ENCODE peak calls at places on chromosomes 2 and 18, in five cellular contexts. One of them, this sample, is unnamed.

GRCh38 chr2:176415946-176416499 is 146.8 kb downstream of the MTX2 start:
- DNase-seq in esophagus squamous epithelium: no peak
- DNase-seq in left lobe of liver: no peak
- DNase-seq in iPS-NIHi11: no peak
- DNase-seq in AG08395: no peak
- DNase-seq in this sample: peak

GRCh38 chr2:16640867-16641266 is 24.8 kb downstream of the CYRIA start:
- DNase-seq in esophagus squamous epithelium: no peak
- DNase-seq in left lobe of liver: no peak
- DNase-seq in iPS-NIHi11: no peak
- DNase-seq in AG08395: peak
- DNase-seq in this sample: no peak

GRCh38 chr2:175964195-175964594 is 37.9 kb downstream of the LNPK start:
- DNase-seq in esophagus squamous epithelium: no peak
- DNase-seq in left lobe of liver: no peak
- DNase-seq in iPS-NIHi11: peak
- DNase-seq in AG08395: no peak
- DNase-seq in this sample: no peak

GRCh38 chr2:209696836-209697711 is 74.6 kb upstream of the UNC80 start:
- DNase-seq in esophagus squamous epithelium: no peak
- DNase-seq in left lobe of liver: no peak
- DNase-seq in iPS-NIHi11: no peak
- DNase-seq in AG08395: no peak
- DNase-seq in this sample: no peak

GRCh38 chr2:15820927-15821326 is 119.4 kb upstream of the MYCN start:
- DNase-seq in esophagus squamous epithelium: no peak
- DNase-seq in left lobe of liver: no peak
- DNase-seq in iPS-NIHi11: no peak
- DNase-seq in AG08395: no peak
- DNase-seq in this sample: no peak

GRCh38 chr18:70288171-70288850 is 534 bp upstream of the SOCS6 start:
- DNase-seq in esophagus squamous epithelium: no peak
- DNase-seq in left lobe of liver: peak
- DNase-seq in iPS-NIHi11: peak
- DNase-seq in AG08395: peak
- DNase-seq in this sample: peak

GRCh38 chr2:118310878-118311442 is 222.7 kb downstream of the INSIG2 start:
- DNase-seq in esophagus squamous epithelium: no peak
- DNase-seq in left lobe of liver: no peak
- DNase-seq in iPS-NIHi11: peak
- DNase-seq in AG08395: peak
- DNase-seq in this sample: peak

GRCh38 chr2:5698171-5698570 is 6.0 kb downstream of the SOX11 start:
- DNase-seq in esophagus squamous epithelium: no peak
- DNase-seq in left lobe of liver: no peak
- DNase-seq in iPS-NIHi11: no peak
- DNase-seq in AG08395: no peak
- DNase-seq in this sample: no peak

GRCh38 chr2:209472386-209472832 is 48.6 kb downstream of the MAP2 start:
- DNase-seq in esophagus squamous epithelium: no peak
- DNase-seq in left lobe of liver: no peak
- DNase-seq in iPS-NIHi11: no peak
- DNase-seq in AG08395: peak
- DNase-seq in this sample: no peak

GRCh38 chr2:145752091-145752806 is 1232.3 kb upstream of the ZEB2 start:
- DNase-seq in esophagus squamous epithelium: no peak
- DNase-seq in left lobe of liver: no peak
- DNase-seq in iPS-NIHi11: peak
- DNase-seq in AG08395: peak
- DNase-seq in this sample: peak

GRCh38 chr2:69830045-69830905 is 815 bp downstream of the GMCL1 start:
- DNase-seq in esophagus squamous epithelium: no peak
- DNase-seq in left lobe of liver: peak
- DNase-seq in iPS-NIHi11: peak
- DNase-seq in AG08395: peak
- DNase-seq in this sample: peak

GRCh38 chr2:141035846-141036420 is 1094.9 kb downstream of the LRP1B start:
- DNase-seq in esophagus squamous epithelium: no peak
- DNase-seq in left lobe of liver: no peak
- DNase-seq in iPS-NIHi11: no peak
- DNase-seq in AG08395: no peak
- DNase-seq in this sample: no peak

GRCh38 chr18:5309888-5310470 is 14.5 kb upstream of the ZBTB14 start:
- DNase-seq in esophagus squamous epithelium: no peak
- DNase-seq in left lobe of liver: no peak
- DNase-seq in iPS-NIHi11: no peak
- DNase-seq in AG08395: no peak
- DNase-seq in this sample: no peak

GRCh38 chr2:32418777-32419176 is 62.0 kb downstream of the BIRC6 start:
- DNase-seq in esophagus squamous epithelium: no peak
- DNase-seq in left lobe of liver: no peak
- DNase-seq in iPS-NIHi11: no peak
- DNase-seq in AG08395: no peak
- DNase-seq in this sample: no peak

GRCh38 chr2:9763356-9764152 is 79.7 kb upstream of the TAF1B start:
- DNase-seq in esophagus squamous epithelium: no peak
- DNase-seq in left lobe of liver: no peak
- DNase-seq in iPS-NIHi11: no peak
- DNase-seq in AG08395: peak
- DNase-seq in this sample: peak

GRCh38 chr2:9310827-9311226 is 104.2 kb downstream of the ASAP2 start:
- DNase-seq in esophagus squamous epithelium: no peak
- DNase-seq in left lobe of liver: no peak
- DNase-seq in iPS-NIHi11: no peak
- DNase-seq in AG08395: no peak
- DNase-seq in this sample: no peak

GRCh38 chr2:44189104-44189503 is 20.4 kb downstream of the PPM1B start:
- DNase-seq in esophagus squamous epithelium: no peak
- DNase-seq in left lobe of liver: no peak
- DNase-seq in iPS-NIHi11: no peak
- DNase-seq in AG08395: no peak
- DNase-seq in this sample: no peak

GRCh38 chr2:54808642-54809041 is 85.2 kb downstream of the EML6 start:
- DNase-seq in esophagus squamous epithelium: no peak
- DNase-seq in left lobe of liver: no peak
- DNase-seq in iPS-NIHi11: no peak
- DNase-seq in AG08395: peak
- DNase-seq in this sample: no peak

GRCh38 chr2:231127936-231128335 is 3.1 kb upstream of the HTR2B start:
- DNase-seq in esophagus squamous epithelium: no peak
- DNase-seq in left lobe of liver: no peak
- DNase-seq in iPS-NIHi11: no peak
- DNase-seq in AG08395: no peak
- DNase-seq in this sample: no peak

GRCh38 chr2:193141-193552 is 70.7 kb downstream of the SH3YL1 start:
- DNase-seq in esophagus squamous epithelium: no peak
- DNase-seq in left lobe of liver: no peak
- DNase-seq in iPS-NIHi11: no peak
- DNase-seq in AG08395: peak
- DNase-seq in this sample: no peak

GRCh38 chr2:205245652-205246051 is 436.6 kb upstream of the NRP2 start:
- DNase-seq in esophagus squamous epithelium: no peak
- DNase-seq in left lobe of liver: no peak
- DNase-seq in iPS-NIHi11: no peak
- DNase-seq in AG08395: peak
- DNase-seq in this sample: no peak

GRCh38 chr2:190911813-190912212 is 31.2 kb downstream of the GLS start:
- DNase-seq in esophagus squamous epithelium: no peak
- DNase-seq in left lobe of liver: no peak
- DNase-seq in iPS-NIHi11: no peak
- DNase-seq in AG08395: no peak
- DNase-seq in this sample: no peak

GRCh38 chr2:240291337-240291751 is 144.1 kb upstream of the GPC1 start:
- DNase-seq in esophagus squamous epithelium: no peak
- DNase-seq in left lobe of liver: no peak
- DNase-seq in iPS-NIHi11: peak
- DNase-seq in AG08395: no peak
- DNase-seq in this sample: no peak

GRCh38 chr2:62577994-62578836 is 72.2 kb upstream of the TMEM17 start:
- DNase-seq in esophagus squamous epithelium: no peak
- DNase-seq in left lobe of liver: no peak
- DNase-seq in iPS-NIHi11: no peak
- DNase-seq in AG08395: peak
- DNase-seq in this sample: no peak

GRCh38 chr2:197873293-197873701 is 68.9 kb downstream of the PLCL1 start:
- DNase-seq in esophagus squamous epithelium: no peak
- DNase-seq in left lobe of liver: no peak
- DNase-seq in iPS-NIHi11: peak
- DNase-seq in AG08395: peak
- DNase-seq in this sample: no peak

GRCh38 chr2:27057184-27057583 is 5.7 kb downstream of the AGBL5 start:
- DNase-seq in esophagus squamous epithelium: no peak
- DNase-seq in left lobe of liver: no peak
- DNase-seq in iPS-NIHi11: no peak
- DNase-seq in AG08395: no peak
- DNase-seq in this sample: no peak

GRCh38 chr2:25184254-25184653 is 15.9 kb upstream of the POMC start:
- DNase-seq in esophagus squamous epithelium: no peak
- DNase-seq in left lobe of liver: no peak
- DNase-seq in iPS-NIHi11: no peak
- DNase-seq in AG08395: no peak
- DNase-seq in this sample: peak

GRCh38 chr2:122329266-122329665 is 573.8 kb downstream of the TSN start:
- DNase-seq in esophagus squamous epithelium: no peak
- DNase-seq in left lobe of liver: no peak
- DNase-seq in iPS-NIHi11: no peak
- DNase-seq in AG08395: no peak
- DNase-seq in this sample: no peak

GRCh38 chr18:58310517-58310916 is 266.5 kb downstream of the NEDD4L start:
- DNase-seq in esophagus squamous epithelium: no peak
- DNase-seq in left lobe of liver: no peak
- DNase-seq in iPS-NIHi11: peak
- DNase-seq in AG08395: no peak
- DNase-seq in this sample: peak

GRCh38 chr18:23745366-23745765 is 56.1 kb downstream of the LAMA3 start:
- DNase-seq in esophagus squamous epithelium: no peak
- DNase-seq in left lobe of liver: no peak
- DNase-seq in iPS-NIHi11: no peak
- DNase-seq in AG08395: no peak
- DNase-seq in this sample: no peak

GRCh38 chr2:127053731-127054603 is 53.0 kb downstream of the BIN1 start:
- DNase-seq in esophagus squamous epithelium: no peak
- DNase-seq in left lobe of liver: peak
- DNase-seq in iPS-NIHi11: no peak
- DNase-seq in AG08395: no peak
- DNase-seq in this sample: peak

GRCh38 chr2:237736783-237737182 is 61.8 kb upstream of the RBM44 start:
- DNase-seq in esophagus squamous epithelium: no peak
- DNase-seq in left lobe of liver: no peak
- DNase-seq in iPS-NIHi11: no peak
- DNase-seq in AG08395: no peak
- DNase-seq in this sample: no peak

GRCh38 chr2:223523541-223523940 is 78.6 kb downstream of the SCG2 start:
- DNase-seq in esophagus squamous epithelium: no peak
- DNase-seq in left lobe of liver: no peak
- DNase-seq in iPS-NIHi11: no peak
- DNase-seq in AG08395: no peak
- DNase-seq in this sample: no peak

GRCh38 chr2:223545830-223546229 is 56.3 kb downstream of the SCG2 start:
- DNase-seq in esophagus squamous epithelium: no peak
- DNase-seq in left lobe of liver: no peak
- DNase-seq in iPS-NIHi11: no peak
- DNase-seq in AG08395: no peak
- DNase-seq in this sample: no peak

GRCh38 chr2:47616506-47616905 is 166.4 kb upstream of the MSH6 start:
- DNase-seq in esophagus squamous epithelium: no peak
- DNase-seq in left lobe of liver: no peak
- DNase-seq in iPS-NIHi11: no peak
- DNase-seq in AG08395: no peak
- DNase-seq in this sample: no peak

GRCh38 chr2:103387888-103388287 is 626.1 kb downstream of the TMEM182 start:
- DNase-seq in esophagus squamous epithelium: no peak
- DNase-seq in left lobe of liver: no peak
- DNase-seq in iPS-NIHi11: no peak
- DNase-seq in AG08395: no peak
- DNase-seq in this sample: no peak

GRCh38 chr2:174023591-174024523 is 58.7 kb upstream of the SP3 start:
- DNase-seq in esophagus squamous epithelium: peak
- DNase-seq in left lobe of liver: no peak
- DNase-seq in iPS-NIHi11: peak
- DNase-seq in AG08395: peak
- DNase-seq in this sample: peak

GRCh38 chr18:33459612-33460011 is 19.1 kb upstream of the CCDC178 start:
- DNase-seq in esophagus squamous epithelium: no peak
- DNase-seq in left lobe of liver: no peak
- DNase-seq in iPS-NIHi11: no peak
- DNase-seq in AG08395: no peak
- DNase-seq in this sample: no peak

GRCh38 chr2:234269769-234270204 is 219.3 kb downstream of the SPP2 start:
- DNase-seq in esophagus squamous epithelium: no peak
- DNase-seq in left lobe of liver: no peak
- DNase-seq in iPS-NIHi11: no peak
- DNase-seq in AG08395: no peak
- DNase-seq in this sample: no peak

This sample was measured in hepatocyte.